ENCODE peak calls at places on chromosomes 13 and 19, in four cellular contexts. S, E, H and Y are unnamed samples. For H3K4me1, the result is how much of the 10 kb centered on the place peaks cover.

GRCh38 chr13:36445806-36446423 is 13.6 kb downstream of the CCNA1 start:
- DNase-seq in S (no peak), E (no peak), H (no peak), Y (no peak)

GRCh38 chr19:32104465-32105235 is 240.8 kb upstream of the ZNF507 start:
- DNase-seq in S (no peak), E (no peak), H (no peak), Y (no peak)

GRCh38 chr13:28329395-28330158 is 165.4 kb downstream of the FLT1 start:
- DNase-seq in S (no peak), E (no peak), H (no peak), Y (no peak)

GRCh38 chr19:51016798-51017683 is 2.5 kb downstream of the KLK10 start:
- DNase-seq in S (peak), E (peak), H (no peak), Y (peak)

GRCh38 chr19:42313096-42313839 is at the start of gene TMEM145:
- DNase-seq in S (no peak), E (peak), H (no peak), Y (peak)

GRCh38 chr19:28881616-28882015 is 331.3 kb downstream of the UQCRFS1 start:
- DNase-seq in S (no peak), E (no peak), H (no peak), Y (no peak)

GRCh38 chr19:2329162-2329505 is 650 bp downstream of the SPPL2B start:
- DNase-seq in S (no peak), E (no peak), H (no peak), Y (no peak)

GRCh38 chr13:113999618-113999910 is 25.7 kb upstream of the C13orf46 start:
- DNase-seq in S (no peak), E (no peak), H (no peak), Y (no peak)

GRCh38 chr19:4062576-4063368 is 3.9 kb downstream of the ZBTB7A start:
- DNase-seq in S (no peak), E (no peak), H (no peak), Y (peak)

GRCh38 chr13:48126944-48127814 is 32.3 kb upstream of the MED4 start:
- DNase-seq in S (peak), E (peak), H (peak), Y (peak)

GRCh38 chr13:104414771-104415170 is 1348.6 kb upstream of the SLC10A2 start:
- DNase-seq in S (no peak), E (no peak), H (no peak), Y (no peak)

GRCh38 chr19:7620442-7621412 is 8.6 kb downstream of the XAB2 start:
- DNase-seq in S (no peak), E (no peak), H (no peak), Y (no peak)

GRCh38 chr19:58551577-58552471 is 3.1 kb downstream of the CHMP2A start:
- DNase-seq in S (no peak), E (no peak), H (no peak), Y (no peak)

GRCh38 chr13:20109037-20109436 is 51.8 kb downstream of the GJA3 start:
- DNase-seq in S (no peak), E (no peak), H (no peak), Y (no peak)

GRCh38 chr19:44891016-44891882 is at the start of gene TOMM40:
- DNase-seq in S (no peak), E (peak), H (peak), Y (no peak)

GRCh38 chr19:7789447-7789846 is 26.4 kb downstream of the CLEC4M start:
- DNase-seq in S (no peak), E (no peak), H (no peak), Y (no peak)

GRCh38 chr19:46861691-46862503 is 1.1 kb downstream of the ARHGAP35 start:
- DNase-seq in S (no peak), E (no peak), H (peak), Y (peak)

GRCh38 chr13:113759525-113760137 is 605 bp downstream of the TMEM255B start:
- DNase-seq in S (no peak), E (peak), H (peak), Y (peak)

GRCh38 chr13:112674412-112675383 is 15.1 kb upstream of the ATP11A start:
- DNase-seq in S (no peak), E (no peak), H (no peak), Y (no peak)

GRCh38 chr19:32471095-32471494 is 65.5 kb downstream of the DPY19L3 start:
- DNase-seq in S (no peak), E (no peak), H (no peak), Y (no peak)

GRCh38 chr13:74487091-74487722 is 353.0 kb upstream of the KLF12 start:
- DNase-seq in S (no peak), E (no peak), H (no peak), Y (no peak)

GRCh38 chr13:113808058-113808834 is 49.2 kb downstream of the TMEM255B start:
- DNase-seq in S (no peak), E (no peak), H (no peak), Y (no peak)

GRCh38 chr19:42420055-42420544 is 7.1 kb downstream of the LIPE start:
- DNase-seq in S (no peak), E (peak), H (peak), Y (no peak)

GRCh38 chr13:113554333-113554700 is 30.2 kb upstream of the TFDP1 start:
- DNase-seq in S (no peak), E (no peak), H (no peak), Y (peak)

GRCh38 chr19:33868821-33869412 is 72.2 kb downstream of the KCTD15 start:
- DNase-seq in S (no peak), E (no peak), H (peak), Y (no peak)

GRCh38 chr19:39424934-39425333 is 10.8 kb downstream of the RPS16 start:
- DNase-seq in S (no peak), E (no peak), H (no peak), Y (peak)

GRCh38 chr13:101306773-101307172 is 109.5 kb downstream of the NALCN start:
- DNase-seq in S (no peak), E (no peak), H (no peak), Y (no peak)

GRCh38 chr19:50497030-50497420 is 14.0 kb downstream of the JOSD2 start:
- DNase-seq in S (no peak), E (no peak), H (no peak), Y (no peak)

GRCh38 chr13:51659276-51660127 is 75.2 kb downstream of the WDFY2 start:
- DNase-seq in S (no peak), E (no peak), H (no peak), Y (no peak)

GRCh38 chr19:7115721-7116120 is 46.2 kb downstream of the ZNF557 start:
- DNase-seq in S (no peak), E (no peak), H (no peak), Y (no peak)

GRCh38 chr19:1158885-1159448 is 15.1 kb downstream of the SBNO2 start:
- DNase-seq in S (no peak), E (no peak), H (no peak), Y (no peak)

GRCh38 chr19:55526216-55527196 is 10.4 kb downstream of the SBK2 start:
- DNase-seq in S (no peak), E (peak), H (no peak), Y (peak)

GRCh38 chr13:21670006-21670882 is 629 bp upstream of the FGF9 start:
- DNase-seq in S (no peak), E (peak), H (peak), Y (peak)

GRCh38 chr13:107099661-107100060 is 531.7 kb upstream of the ARGLU1 start:
- DNase-seq in S (no peak), E (no peak), H (no peak), Y (no peak)

GRCh38 chr13:25501231-25501630 is 129.5 kb downstream of the ATP8A2 start:
- DNase-seq in S (no peak), E (no peak), H (no peak), Y (no peak)

GRCh38 chr13:51584731-51585191 is 499 bp downstream of the WDFY2 start:
- DNase-seq in S (peak), E (peak), H (peak), Y (no peak)

GRCh38 chr19:18387395-18387794 is 1.4 kb downstream of the GDF15 start:
- DNase-seq in S (no peak), E (no peak), H (no peak), Y (no peak)

GRCh38 chr19:18384775-18385174 is 1.2 kb upstream of the GDF15 start:
- DNase-seq in S (no peak), E (no peak), H (no peak), Y (no peak)

GRCh38 chr19:18386543-18387251 is 739 bp downstream of the GDF15 start:
- DNase-seq in S (no peak), E (no peak), H (no peak), Y (no peak)

GRCh38 chr19:18385359-18385674 is 641 bp upstream of the GDF15 start:
- DNase-seq in S (no peak), E (no peak), H (no peak), Y (no peak)

GRCh38 chr19:18385675-18386542 is at the start of gene GDF15:
- DNase-seq in S (no peak), E (peak), H (peak), Y (peak)
- TF ChIP-seq EP300 in S (no peak), E (no peak), H (no peak), Y (no peak)

GRCh38 chr19:6011206-6011605 is 33.3 kb upstream of the RANBP3 start:
- DNase-seq in S (no peak), E (no peak), H (no peak), Y (no peak)
- H3K27ac ChIP-seq in S (no peak), E (no peak), H (no peak), Y (no peak)

GRCh38 chr13:44230071-44230470 is 143.6 kb upstream of the SERP2 start:
- DNase-seq in S (no peak), E (no peak), H (no peak), Y (no peak)
- H3K4me1 ChIP-seq in S (under half), E (under half), H (under half), Y (under half)

DNA sequence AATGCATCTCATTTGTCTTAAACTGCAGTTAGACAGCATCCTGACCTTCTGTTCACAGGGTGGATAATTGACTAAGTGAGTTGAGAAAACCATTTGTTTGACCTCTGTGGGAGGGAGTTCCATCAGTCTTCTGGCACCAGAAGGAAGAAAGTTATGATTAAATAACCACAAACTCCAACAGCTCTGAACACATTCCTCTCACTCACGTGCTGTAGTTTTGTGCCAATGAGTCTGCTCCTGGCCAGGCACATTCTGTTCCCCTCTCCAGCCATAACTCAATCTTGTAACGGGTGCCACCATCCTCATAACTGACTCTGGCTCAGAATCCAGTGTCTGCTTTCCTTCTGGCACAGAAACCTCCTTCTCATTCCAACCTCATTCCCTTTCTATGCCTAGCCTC is 817.1 kb downstream of the SLITRK1 start:
- DNase-seq in S (no peak), E (no peak), H (peak), Y (no peak)
- TF ChIP-seq EP300 in S (no peak), E (no peak), H (peak), Y (peak)

DNA sequence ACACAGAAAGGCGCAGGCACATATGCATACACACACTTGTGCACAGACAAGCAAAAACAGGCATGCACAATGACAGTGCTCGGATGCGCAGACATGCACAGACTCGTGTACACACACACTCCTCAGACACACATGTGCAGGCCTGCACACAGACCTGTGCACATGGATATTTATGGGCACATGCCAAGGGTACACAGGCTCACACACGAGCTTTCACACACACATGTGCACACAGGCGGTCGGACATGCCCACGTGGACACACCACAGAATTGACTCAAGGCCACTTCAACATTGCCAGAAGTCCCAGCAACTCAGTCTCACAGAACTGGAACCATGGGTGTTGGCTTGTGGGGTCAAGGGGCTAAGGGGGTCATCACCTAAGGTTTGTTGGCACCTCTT is 206.8 kb downstream of the URI1 start:
- DNase-seq in S (no peak), E (no peak), H (no peak), Y (no peak)
- H3K27ac ChIP-seq in S (no peak), E (no peak), H (no peak), Y (no peak)

GRCh38 chr19:10872551-10873107 is 1.3 kb downstream of the CARM1 start:
- DNase-seq in S (no peak), E (no peak), H (no peak), Y (no peak)
- H3K4me1 ChIP-seq in S (under half), E (under half), H (under half), Y (under half)

DNA sequence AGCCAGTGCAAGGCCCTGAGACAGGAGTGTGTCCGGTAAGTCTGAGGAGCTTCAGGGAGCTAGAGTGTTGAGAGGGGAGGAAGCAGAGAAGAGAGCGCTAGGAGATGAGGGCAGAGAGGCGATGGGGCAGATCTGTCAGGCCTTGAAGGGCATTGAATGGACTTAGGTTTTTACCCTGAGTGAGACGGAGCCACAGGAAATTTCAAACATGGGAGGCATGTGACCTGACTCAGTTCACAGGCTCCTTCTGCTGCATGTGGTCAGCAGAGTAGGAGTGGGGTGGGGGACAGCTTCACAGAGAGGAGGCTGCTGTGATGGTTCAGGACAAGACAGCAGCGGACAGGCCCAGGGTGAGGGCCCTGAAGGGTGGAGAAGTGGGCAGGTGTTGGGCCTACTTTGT is 2.5 kb upstream of the FAM98C start:
- DNase-seq in S (no peak), E (no peak), H (no peak), Y (no peak)
- TF ChIP-seq EP300 in S (no peak), E (no peak), H (no peak), Y (no peak)

DNA sequence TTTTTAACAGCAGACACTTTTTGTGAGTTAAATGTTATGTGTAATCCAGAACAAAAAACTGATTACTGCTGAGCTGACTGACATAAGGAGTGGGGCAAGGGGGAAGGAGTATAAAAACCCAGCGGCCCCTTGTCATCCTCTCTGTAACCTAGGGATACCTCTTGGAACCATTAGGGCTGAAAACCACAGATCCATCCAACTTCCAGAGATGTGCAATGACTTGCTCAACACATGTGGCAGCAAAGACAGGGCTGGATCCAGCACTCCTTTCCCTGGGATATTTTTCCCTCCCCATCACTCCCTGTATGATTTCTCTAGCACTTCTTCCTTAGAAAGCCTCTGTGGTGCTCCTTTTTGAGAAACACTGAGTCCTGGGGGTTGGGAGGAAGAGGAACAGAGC is 219.6 kb downstream of the COG6 start:
- DNase-seq in S (no peak), E (no peak), H (no peak), Y (no peak)
- H3K27ac ChIP-seq in S (no peak), E (peak), H (no peak), Y (no peak)

GRCh38 chr13:76882431-76882830 is 3.8 kb downstream of the KCTD12 start:
- DNase-seq in S (no peak), E (no peak), H (no peak), Y (no peak)
- H3K4me1 ChIP-seq in S (under half), E (under half), H (under half), Y (under half)

DNA sequence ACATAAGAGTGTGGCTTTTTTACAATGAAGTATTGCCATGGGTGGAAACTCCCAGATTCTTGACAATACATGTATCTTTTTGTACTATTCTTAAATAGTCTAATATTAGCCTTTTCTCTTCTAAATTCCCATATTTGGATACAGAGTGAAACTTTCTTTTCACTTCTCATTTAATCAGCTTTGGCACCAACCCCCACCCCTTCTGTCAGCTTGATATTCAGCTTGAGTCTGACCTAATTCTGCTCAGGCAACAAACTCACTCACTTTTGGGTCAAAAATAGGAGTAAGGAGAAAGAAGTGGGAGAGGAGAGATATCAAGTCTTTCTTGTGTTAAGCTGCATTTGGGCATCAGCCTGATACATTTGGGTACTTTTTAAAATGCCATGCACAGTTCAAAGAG is 397.5 kb downstream of the COG6 start:
- DNase-seq in S (no peak), E (no peak), H (no peak), Y (no peak)
- TF ChIP-seq EP300 in S (no peak), E (no peak), H (no peak), Y (no peak)